ENCODE peak calls at places on chromosomes 6 and 20, in ten cellular contexts. One of them, this sample, is unnamed.

GRCh38 chr6:168675375-168675774 is 234.4 kb downstream of the SMOC2 start:
- DNase-seq in GM13976: no peak
- DNase-seq in AG10803: no peak
- DNase-seq in ascending aorta: no peak
- DNase-seq in cardiac muscle cell: no peak
- DNase-seq in adrenal gland: peak; percentile 17
- DNase-seq in left ventricle myocardium inferior: no peak
- DNase-seq in A549: no peak
- DNase-seq in fibroblast of lung: no peak
- DNase-seq in RWPE1: no peak
- DNase-seq in this sample: no peak

GRCh38 chr20:59831024-59831900 is 102.2 kb downstream of the SYCP2 start:
- DNase-seq in GM13976: peak; percentile 60
- DNase-seq in AG10803: no peak
- DNase-seq in ascending aorta: peak; percentile 52
- DNase-seq in cardiac muscle cell: no peak
- DNase-seq in adrenal gland: peak; percentile 39
- DNase-seq in left ventricle myocardium inferior: peak; percentile 9
- DNase-seq in A549: no peak
- DNase-seq in fibroblast of lung: no peak
- DNase-seq in RWPE1: peak; percentile 87
- DNase-seq in this sample: no peak

GRCh38 chr20:19944772-19945459 is 72.2 kb upstream of the NAA20 start:
- DNase-seq in GM13976: peak; percentile 57
- DNase-seq in AG10803: peak; percentile 43
- DNase-seq in ascending aorta: no peak
- DNase-seq in cardiac muscle cell: no peak
- DNase-seq in adrenal gland: no peak
- DNase-seq in left ventricle myocardium inferior: no peak
- DNase-seq in A549: no peak
- DNase-seq in fibroblast of lung: no peak
- DNase-seq in RWPE1: no peak
- DNase-seq in this sample: peak; percentile 61

GRCh38 chr6:79947191-79948173 is at the start of gene ELOVL4:
- DNase-seq in GM13976: peak; percentile 52
- DNase-seq in AG10803: peak; percentile 69
- DNase-seq in ascending aorta: peak; percentile 85
- DNase-seq in cardiac muscle cell: peak; percentile 85
- DNase-seq in adrenal gland: peak; percentile 78
- DNase-seq in left ventricle myocardium inferior: peak; percentile 67
- DNase-seq in A549: peak; percentile 57
- DNase-seq in fibroblast of lung: peak; percentile 70
- DNase-seq in RWPE1: peak; percentile 72
- DNase-seq in this sample: peak; percentile 23

GRCh38 chr6:6788394-6789020 is 200.0 kb downstream of the LY86 start:
- DNase-seq in GM13976: peak; percentile 49
- DNase-seq in AG10803: no peak
- DNase-seq in ascending aorta: no peak
- DNase-seq in cardiac muscle cell: no peak
- DNase-seq in adrenal gland: no peak
- DNase-seq in left ventricle myocardium inferior: no peak
- DNase-seq in A549: peak; percentile 6
- DNase-seq in fibroblast of lung: no peak
- DNase-seq in RWPE1: no peak
- DNase-seq in this sample: no peak

GRCh38 chr20:5212897-5213296 is 86.1 kb downstream of the CDS2 start:
- DNase-seq in GM13976: no peak
- DNase-seq in AG10803: no peak
- DNase-seq in ascending aorta: no peak
- DNase-seq in cardiac muscle cell: no peak
- DNase-seq in adrenal gland: no peak
- DNase-seq in left ventricle myocardium inferior: no peak
- DNase-seq in A549: no peak
- DNase-seq in fibroblast of lung: no peak
- DNase-seq in RWPE1: no peak
- DNase-seq in this sample: no peak

GRCh38 chr20:7371518-7372158 is 568.6 kb downstream of the HAO1 start:
- DNase-seq in GM13976: no peak
- DNase-seq in AG10803: no peak
- DNase-seq in ascending aorta: no peak
- DNase-seq in cardiac muscle cell: no peak
- DNase-seq in adrenal gland: no peak
- DNase-seq in left ventricle myocardium inferior: no peak
- DNase-seq in A549: no peak
- DNase-seq in fibroblast of lung: peak; percentile 21
- DNase-seq in RWPE1: no peak
- DNase-seq in this sample: peak; percentile 2

GRCh38 chr20:63086421-63087235 is 79.9 kb upstream of the BHLHE23 start:
- DNase-seq in GM13976: no peak
- DNase-seq in AG10803: no peak
- DNase-seq in ascending aorta: peak; percentile 56
- DNase-seq in cardiac muscle cell: no peak
- DNase-seq in adrenal gland: no peak
- DNase-seq in left ventricle myocardium inferior: peak; percentile 4
- DNase-seq in A549: no peak
- DNase-seq in fibroblast of lung: no peak
- DNase-seq in RWPE1: no peak
- DNase-seq in this sample: no peak

GRCh38 chr6:163263196-163263595 is 151.3 kb upstream of the QKI start:
- DNase-seq in GM13976: no peak
- DNase-seq in AG10803: no peak
- DNase-seq in ascending aorta: no peak
- DNase-seq in cardiac muscle cell: no peak
- DNase-seq in adrenal gland: no peak
- DNase-seq in left ventricle myocardium inferior: peak; percentile 43
- DNase-seq in A549: no peak
- DNase-seq in fibroblast of lung: no peak
- DNase-seq in RWPE1: no peak
- DNase-seq in this sample: no peak

GRCh38 chr20:49729780-49730179 is 16.1 kb upstream of the B4GALT5 start:
- DNase-seq in GM13976: no peak
- DNase-seq in AG10803: peak; percentile 96
- DNase-seq in ascending aorta: no peak
- DNase-seq in cardiac muscle cell: no peak
- DNase-seq in adrenal gland: no peak
- DNase-seq in left ventricle myocardium inferior: no peak
- DNase-seq in A549: no peak
- DNase-seq in fibroblast of lung: no peak
- DNase-seq in RWPE1: no peak
- DNase-seq in this sample: peak; percentile 30

GRCh38 chr6:45514454-45514853 is 136.7 kb upstream of the SUPT3H start:
- DNase-seq in GM13976: no peak
- DNase-seq in AG10803: no peak
- DNase-seq in ascending aorta: no peak
- DNase-seq in cardiac muscle cell: no peak
- DNase-seq in adrenal gland: peak; percentile 61
- DNase-seq in left ventricle myocardium inferior: no peak
- DNase-seq in A549: peak; percentile 7
- DNase-seq in fibroblast of lung: no peak
- DNase-seq in RWPE1: peak; percentile 24
- DNase-seq in this sample: no peak

GRCh38 chr20:60482609-60483008 is 524.4 kb downstream of the CDH26 start:
- DNase-seq in GM13976: no peak
- DNase-seq in AG10803: no peak
- DNase-seq in ascending aorta: no peak
- DNase-seq in cardiac muscle cell: no peak
- DNase-seq in adrenal gland: no peak
- DNase-seq in left ventricle myocardium inferior: no peak
- DNase-seq in A549: no peak
- DNase-seq in fibroblast of lung: peak; percentile 82
- DNase-seq in RWPE1: no peak
- DNase-seq in this sample: peak; percentile 8

DNA sequence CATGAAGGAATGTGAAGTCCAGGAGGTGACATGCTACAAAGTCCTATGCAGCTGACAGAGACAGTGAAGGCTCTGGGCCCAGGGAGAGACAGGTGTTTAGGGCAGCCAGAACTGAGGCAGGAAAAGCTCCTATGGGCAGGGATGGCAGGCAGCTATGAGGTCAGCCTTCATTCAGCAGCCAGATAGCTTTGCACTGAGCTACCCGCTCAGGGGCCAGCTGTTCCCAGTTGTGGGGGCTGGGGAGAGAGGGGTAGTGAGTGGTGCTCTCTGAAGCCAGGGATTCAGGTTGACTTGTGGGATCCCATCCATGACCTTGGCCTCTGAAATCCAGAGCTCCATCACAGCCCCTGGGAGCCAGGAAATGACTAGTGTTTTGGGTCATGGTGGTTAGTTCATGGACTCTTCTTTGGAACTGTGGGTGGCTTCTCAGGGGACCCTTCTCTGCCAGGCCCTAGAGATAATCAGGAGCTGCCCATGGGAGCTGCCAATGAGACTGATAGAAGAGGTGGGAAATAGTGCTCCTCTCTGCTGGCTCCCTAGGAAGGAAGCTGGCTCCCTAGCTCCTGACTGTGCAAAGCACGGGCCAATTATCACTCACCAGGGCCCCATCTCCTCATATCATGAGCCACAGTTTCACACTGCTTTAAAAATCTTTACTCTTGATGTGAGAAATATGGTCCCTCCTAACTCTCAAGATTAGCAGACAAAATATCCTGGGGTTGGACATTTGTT is 127.7 kb downstream of the VEGFA start:
- DNase-seq in GM13976: no peak
- DNase-seq in AG10803: no peak
- DNase-seq in ascending aorta: no peak
- DNase-seq in cardiac muscle cell: no peak
- DNase-seq in adrenal gland: no peak
- DNase-seq in left ventricle myocardium inferior: no peak
- DNase-seq in A549: no peak
- DNase-seq in fibroblast of lung: no peak
- DNase-seq in RWPE1: no peak
- DNase-seq in this sample: no peak
- TF ChIP-seq CTCF in GM13976: no peak
- TF ChIP-seq CTCF in AG10803: no peak
- TF ChIP-seq CTCF in ascending aorta: no peak
- TF ChIP-seq CTCF in cardiac muscle cell: no peak
- TF ChIP-seq CTCF in adrenal gland: no peak
- TF ChIP-seq CTCF in left ventricle myocardium inferior: no peak
- TF ChIP-seq CTCF in A549: no peak
- TF ChIP-seq CTCF in fibroblast of lung: no peak
- TF ChIP-seq CTCF in RWPE1: no peak
- TF ChIP-seq CTCF in this sample: no peak

GRCh38 chr6:165689699-165690098 is 26.7 kb upstream of the PDE10A start:
- DNase-seq in GM13976: no peak
- DNase-seq in AG10803: no peak
- DNase-seq in ascending aorta: no peak
- DNase-seq in cardiac muscle cell: no peak
- DNase-seq in adrenal gland: no peak
- DNase-seq in left ventricle myocardium inferior: no peak
- DNase-seq in A549: no peak
- DNase-seq in fibroblast of lung: no peak
- DNase-seq in RWPE1: no peak
- DNase-seq in this sample: no peak
- TF ChIP-seq CTCF in GM13976: no peak
- TF ChIP-seq CTCF in AG10803: no peak
- TF ChIP-seq CTCF in ascending aorta: no peak
- TF ChIP-seq CTCF in cardiac muscle cell: no peak
- TF ChIP-seq CTCF in adrenal gland: no peak
- TF ChIP-seq CTCF in left ventricle myocardium inferior: no peak
- TF ChIP-seq CTCF in A549: no peak
- TF ChIP-seq CTCF in fibroblast of lung: no peak
- TF ChIP-seq CTCF in RWPE1: no peak
- TF ChIP-seq CTCF in this sample: no peak

DNA sequence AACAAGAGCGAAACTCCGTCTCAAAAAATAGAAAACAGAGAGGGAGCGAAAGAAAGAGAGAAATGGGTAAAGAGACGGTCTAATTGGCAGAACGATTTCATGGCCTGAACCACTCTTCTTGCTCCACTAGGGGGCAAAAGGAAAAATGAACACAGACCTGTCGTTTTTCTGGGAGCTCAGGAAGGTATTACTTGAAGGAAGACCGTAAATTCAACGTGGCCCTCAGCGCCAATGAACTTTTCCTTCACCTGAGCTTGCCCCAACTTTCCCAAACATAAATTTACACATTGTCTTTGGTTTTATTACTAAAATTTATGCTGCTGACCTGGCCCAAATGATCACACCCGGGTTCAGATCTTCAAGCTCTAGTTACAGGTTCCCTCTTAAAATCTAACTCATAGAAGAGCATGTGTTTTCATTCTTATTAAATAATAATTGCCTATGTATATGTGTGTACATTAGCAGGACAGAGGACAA is 67.3 kb downstream of the ATP9A start:
- DNase-seq in GM13976: peak; percentile 54
- DNase-seq in AG10803: peak; percentile 40
- DNase-seq in ascending aorta: no peak
- DNase-seq in cardiac muscle cell: peak; percentile 28
- DNase-seq in adrenal gland: peak; percentile 58
- DNase-seq in left ventricle myocardium inferior: no peak
- DNase-seq in A549: peak; percentile 74
- DNase-seq in fibroblast of lung: peak; percentile 63
- DNase-seq in RWPE1: peak; percentile 79
- DNase-seq in this sample: no peak
- TF ChIP-seq CTCF in GM13976: peak; percentile 38
- TF ChIP-seq CTCF in AG10803: peak; percentile 81
- TF ChIP-seq CTCF in ascending aorta: no peak
- TF ChIP-seq CTCF in cardiac muscle cell: peak; percentile 80
- TF ChIP-seq CTCF in adrenal gland: peak; percentile 70
- TF ChIP-seq CTCF in left ventricle myocardium inferior: peak; percentile 70
- TF ChIP-seq CTCF in A549: peak; percentile 55
- TF ChIP-seq CTCF in fibroblast of lung: peak; percentile 79
- TF ChIP-seq CTCF in RWPE1: peak; percentile 89
- TF ChIP-seq CTCF in this sample: peak; percentile 67

GRCh38 chr6:169960531-169960890 is 209.1 kb downstream of the ERMARD start:
- DNase-seq in GM13976: no peak
- DNase-seq in AG10803: no peak
- DNase-seq in ascending aorta: no peak
- DNase-seq in cardiac muscle cell: no peak
- DNase-seq in adrenal gland: peak; percentile 29
- DNase-seq in left ventricle myocardium inferior: no peak
- DNase-seq in A549: no peak
- DNase-seq in fibroblast of lung: no peak
- DNase-seq in RWPE1: no peak
- DNase-seq in this sample: no peak

GRCh38 chr6:169959129-169960002 is 207.9 kb downstream of the ERMARD start:
- DNase-seq in GM13976: no peak
- DNase-seq in AG10803: no peak
- DNase-seq in ascending aorta: peak; percentile 60
- DNase-seq in cardiac muscle cell: no peak
- DNase-seq in adrenal gland: peak; percentile 52
- DNase-seq in left ventricle myocardium inferior: no peak
- DNase-seq in A549: no peak
- DNase-seq in fibroblast of lung: no peak
- DNase-seq in RWPE1: no peak
- DNase-seq in this sample: no peak

GRCh38 chr6:169961772-169962561 is 210.5 kb downstream of the ERMARD start:
- DNase-seq in GM13976: no peak
- DNase-seq in AG10803: no peak
- DNase-seq in ascending aorta: peak; percentile 60
- DNase-seq in cardiac muscle cell: peak; percentile 60
- DNase-seq in adrenal gland: peak; percentile 51
- DNase-seq in left ventricle myocardium inferior: peak; percentile 37
- DNase-seq in A549: no peak
- DNase-seq in fibroblast of lung: no peak
- DNase-seq in RWPE1: no peak
- DNase-seq in this sample: no peak

GRCh38 chr6:169960003-169960344 is 208.6 kb downstream of the ERMARD start:
- DNase-seq in GM13976: no peak
- DNase-seq in AG10803: no peak
- DNase-seq in ascending aorta: no peak
- DNase-seq in cardiac muscle cell: no peak
- DNase-seq in adrenal gland: no peak
- DNase-seq in left ventricle myocardium inferior: no peak
- DNase-seq in A549: no peak
- DNase-seq in fibroblast of lung: no peak
- DNase-seq in RWPE1: no peak
- DNase-seq in this sample: no peak

GRCh38 chr6:169960891-169961611 is 209.6 kb downstream of the ERMARD start:
- DNase-seq in GM13976: no peak
- DNase-seq in AG10803: no peak
- DNase-seq in ascending aorta: peak; percentile 57
- DNase-seq in cardiac muscle cell: no peak
- DNase-seq in adrenal gland: peak; percentile 25
- DNase-seq in left ventricle myocardium inferior: no peak
- DNase-seq in A549: no peak
- DNase-seq in fibroblast of lung: no peak
- DNase-seq in RWPE1: no peak
- DNase-seq in this sample: no peak
- TF ChIP-seq CTCF in GM13976: no peak
- TF ChIP-seq CTCF in AG10803: no peak
- TF ChIP-seq CTCF in ascending aorta: no peak
- TF ChIP-seq CTCF in cardiac muscle cell: no peak
- TF ChIP-seq CTCF in adrenal gland: no peak
- TF ChIP-seq CTCF in left ventricle myocardium inferior: no peak
- TF ChIP-seq CTCF in A549: no peak
- TF ChIP-seq CTCF in fibroblast of lung: no peak
- TF ChIP-seq CTCF in RWPE1: no peak
- TF ChIP-seq CTCF in this sample: no peak

This sample was measured in AG09319.